ENCODE peak calls at places on chromosome 20, in five cellular contexts. V is uterus; T is effector memory CD4-positive, alpha-beta T cell; P is adrenal gland; L is fibroblast of pulmonary artery. I is an unnamed sample.

GRCh38 chr20:20711413-20711812 is 1.0 kb downstream of the RALGAPA2 start:
- DNase-seq in V (no peak), L (no peak), P (no peak), T (no peak), I (no peak)

GRCh38 chr20:38171301-38172010 is 6.4 kb upstream of the TGM2 start:
- DNase-seq in P (no peak), L (no peak), V (no peak), T (no peak), I (no peak)

GRCh38 chr20:61929971-61930666 is 135.6 kb downstream of the TAF4 start:
- DNase-seq in P (no peak), L (no peak), T (no peak), V (no peak), I (peak; percentile 0)

GRCh38 chr20:50562262-50562701 is 52.1 kb downstream of the PTPN1 start:
- DNase-seq in P (no peak), V (no peak), L (no peak), T (no peak), I (no peak)

GRCh38 chr20:35291654-35292503 is at the start of gene FAM83C:
- DNase-seq in V (no peak), T (no peak), L (no peak), P (no peak), I (no peak)

GRCh38 chr20:3686867-3687321 is 5.1 kb upstream of the ADAM33 start:
- DNase-seq in P (peak; percentile 63), T (no peak), L (peak; percentile 94), V (peak; percentile 94), I (peak; percentile 83)

GRCh38 chr20:17936791-17937687 is 31.6 kb downstream of the SNX5 start:
- DNase-seq in T (no peak), L (peak; percentile 72), V (peak; percentile 47), P (no peak), I (peak; percentile 76)

GRCh38 chr20:14155361-14155760 is 160.0 kb downstream of the MACROD2 start:
- DNase-seq in P (no peak), V (no peak), L (no peak), T (no peak), I (no peak)

GRCh38 chr20:18056174-18057105 is 1.3 kb downstream of the OVOL2 start:
- DNase-seq in L (peak; percentile 3), V (no peak), P (no peak), T (no peak), I (no peak)

GRCh38 chr20:31689141-31689540 is 33.5 kb downstream of the BCL2L1 start:
- DNase-seq in V (no peak), T (no peak), P (no peak), L (no peak), I (no peak)

GRCh38 chr20:47438464-47439381 is 63.0 kb upstream of the NCOA3 start:
- DNase-seq in T (no peak), V (no peak), L (no peak), P (no peak), I (no peak)

GRCh38 chr20:44863661-44864060 is 21.8 kb upstream of the YWHAB start:
- DNase-seq in P (no peak), L (no peak), T (no peak), V (no peak), I (no peak)

GRCh38 chr20:17494201-17494600 is 37.0 kb downstream of the BFSP1 start:
- DNase-seq in V (no peak), P (no peak), L (no peak), T (no peak), I (no peak)

GRCh38 chr20:19720991-19721390 is 37.1 kb upstream of the RIN2 start:
- DNase-seq in L (no peak), V (no peak), P (no peak), T (no peak), I (no peak)

GRCh38 chr20:62662422-62662821 is 20.1 kb downstream of the SLCO4A1 start:
- DNase-seq in L (peak; percentile 47), V (no peak), P (no peak), T (no peak), I (no peak)

GRCh38 chr20:63580796-63581461 is 6.9 kb upstream of the HELZ2 start:
- DNase-seq in V (no peak), P (peak; percentile 67), L (peak; percentile 61), T (peak; percentile 50), I (no peak)

GRCh38 chr20:3753098-3753497 is 14.5 kb downstream of the ADISSP start:
- DNase-seq in P (peak; percentile 66), L (peak; percentile 86), T (no peak), V (peak; percentile 73), I (no peak)

DNA sequence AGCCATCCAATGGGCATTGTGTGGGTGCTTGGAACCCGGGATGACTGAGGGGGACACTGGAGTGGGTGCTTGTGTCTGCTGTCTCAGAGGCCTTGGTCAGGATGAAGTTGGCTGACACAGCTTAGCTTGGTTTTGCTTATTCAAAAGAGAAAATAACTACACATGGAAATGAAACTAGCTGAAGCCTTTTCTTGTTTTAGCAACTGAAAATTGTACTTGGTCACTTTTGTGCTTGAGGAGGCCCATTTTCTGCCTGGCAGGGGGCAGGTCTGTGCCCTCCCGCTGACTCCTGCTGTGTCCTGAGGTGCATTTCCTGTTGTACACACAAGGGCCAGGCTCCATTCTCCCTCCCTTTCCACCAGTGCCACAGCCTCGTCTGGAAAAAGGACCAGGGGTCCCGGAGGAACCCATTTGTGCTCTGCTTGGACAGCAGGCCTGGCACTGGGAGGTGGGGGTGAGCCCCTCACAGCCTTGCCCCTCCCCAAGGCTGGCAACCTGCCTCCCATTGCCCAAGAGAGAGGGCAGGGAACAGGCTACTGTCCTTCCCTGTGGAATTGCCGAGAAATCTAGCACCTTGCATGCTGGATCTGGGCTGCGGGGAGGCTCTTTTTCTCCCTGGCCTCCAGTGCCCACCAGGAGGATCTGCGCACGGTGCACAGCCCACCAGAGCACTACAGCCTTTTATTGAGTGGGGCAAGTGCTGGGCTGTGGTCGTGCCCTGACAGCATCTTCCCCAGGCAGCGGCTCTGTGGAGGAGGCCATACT is 49.4 kb downstream of the PYGB start:
- DNase-seq in V (no peak), L (no peak), P (no peak), T (no peak), I (no peak)
- H3K4me3 ChIP-seq in V (no peak overlapping the region), L (no peak overlapping the region), P (no peak overlapping the region), T (no peak overlapping the region), I (no peak overlapping the region)

GRCh38 chr20:10219452-10219791 is 792 bp downstream of the SNAP25 start:
- DNase-seq in L (peak; percentile 63), P (peak; percentile 80), T (peak; percentile 27), V (peak; percentile 72), I (peak; percentile 70)

GRCh38 chr20:10219993-10220750 is 1.5 kb downstream of the SNAP25 start:
- DNase-seq in T (no peak), P (no peak), L (no peak), V (no peak), I (no peak)

GRCh38 chr20:10218536-10219451 is at the start of gene SNAP25:
- DNase-seq in L (peak; percentile 87), T (peak; percentile 12), P (peak; percentile 56), V (peak; percentile 84), I (no peak)

GRCh38 chr20:10216146-10216741 is 2.4 kb upstream of the SNAP25 start:
- DNase-seq in V (no peak), L (no peak), P (no peak), T (no peak), I (no peak)

GRCh38 chr20:10217517-10218410 is 866 bp upstream of the SNAP25 start:
- DNase-seq in P (peak; percentile 64), V (peak; percentile 84), L (peak; percentile 90), T (no peak), I (no peak)
- H3K4me3 ChIP-seq in P (no peak overlapping the region), V (peak overlapping the region; percentile 42), L (peak overlapping the region; percentile 28), T (no peak overlapping the region), I (peak overlapping the region; percentile 9)

GRCh38 chr20:59010321-59010994 is 3.4 kb upstream of the CTSZ start:
- DNase-seq in L (peak; percentile 13), T (no peak), V (peak; percentile 39), P (no peak), I (no peak)
- H3K4me3 ChIP-seq in L (no peak overlapping the region), T (no peak overlapping the region), V (no peak overlapping the region), P (no peak overlapping the region), I (no peak overlapping the region)

GRCh38 chr20:52105573-52106422 is 85.8 kb downstream of the ZFP64 start:
- DNase-seq in T (no peak), V (no peak), P (no peak), L (peak; percentile 40), I (no peak)
- H3K4me3 ChIP-seq in T (peak overlapping the region; percentile 38), V (peak overlapping the region; percentile 22), P (no peak overlapping the region), L (peak overlapping the region; percentile 64), I (peak overlapping the region; percentile 64)

I was measured in left ventricle myocardium inferior.